ENCODE peak calls at places on chromosome 20, in five cellular contexts. J, I, F, R and A are unnamed samples.

GRCh38 chr20:62181808-62182207 is 1.0 kb upstream of the MTG2 start:
- DNase-seq in J (no peak), I (no peak), F (no peak), R (no peak), A (no peak)

GRCh38 chr20:31606928-31607639 is 2.0 kb downstream of the ID1 start:
- DNase-seq in J (peak), I (no peak), F (peak), R (peak), A (no peak)

GRCh38 chr20:63323298-63323820 is 30.4 kb downstream of the COL20A1 start:
- DNase-seq in J (peak), I (no peak), F (no peak), R (peak), A (no peak)

GRCh38 chr20:13554706-13555105 is 84.0 kb downstream of the TASP1 start:
- DNase-seq in J (peak), I (no peak), F (no peak), R (no peak), A (no peak)

GRCh38 chr20:24523661-24524060 is 54.2 kb downstream of the SYNDIG1 start:
- DNase-seq in J (no peak), I (no peak), F (no peak), R (no peak), A (peak)

GRCh38 chr20:38316341-38316740 is 12.4 kb downstream of the BPI start:
- DNase-seq in J (no peak), I (no peak), F (no peak), R (no peak), A (no peak)

GRCh38 chr20:57390604-57391438 is at the start of gene RBM38:
- DNase-seq in J (peak), I (peak), F (peak), R (peak), A (peak)

GRCh38 chr20:63626424-63627128 is at the start of gene GMEB2:
- DNase-seq in J (peak), I (peak), F (peak), R (peak), A (peak)

GRCh38 chr20:43717616-43717995 is 9.2 kb downstream of the GTSF1L start:
- DNase-seq in J (no peak), I (no peak), F (no peak), R (no peak), A (no peak)

GRCh38 chr20:9027626-9028025 is 41.3 kb upstream of the PLCB4 start:
- DNase-seq in J (no peak), I (no peak), F (no peak), R (no peak), A (no peak)

GRCh38 chr20:23234311-23235078 is 116.1 kb upstream of the NXT1 start:
- DNase-seq in J (no peak), I (peak), F (no peak), R (no peak), A (no peak)

GRCh38 chr20:33899106-33899505 is 88.0 kb downstream of the CHMP4B start:
- DNase-seq in J (no peak), I (no peak), F (no peak), R (no peak), A (no peak)

GRCh38 chr20:62659488-62659887 is 17.2 kb downstream of the SLCO4A1 start:
- DNase-seq in J (no peak), I (peak), F (peak), R (no peak), A (no peak)

GRCh38 chr20:51366155-51366886 is 176.2 kb downstream of the NFATC2 start:
- DNase-seq in J (peak), I (peak), F (no peak), R (no peak), A (no peak)

GRCh38 chr20:53750827-53751393 is 157.3 kb upstream of the ZNF217 start:
- DNase-seq in J (peak), I (no peak), F (no peak), R (no peak), A (peak)

GRCh38 chr20:38725959-38726848 is 1.9 kb downstream of the SLC32A1 start:
- DNase-seq in J (peak), I (no peak), F (peak), R (peak), A (no peak)

GRCh38 chr20:9600562-9600961 is 86.2 kb downstream of the LAMP5 start:
- DNase-seq in J (no peak), I (no peak), F (no peak), R (no peak), A (no peak)